ENCODE peak calls at places on chromosomes 4 and X, in four cellular contexts. R is GM23248, C is upper lobe of left lung, P is thoracic aorta. T is an unnamed sample.

GRCh38 chr4:86036729-86037128 is 323.1 kb downstream of the MAPK10 start:
- DNase-seq in R (no peak), C (no peak), P (no peak), T (no peak)

GRCh38 chrX:36609653-36610585 is 398.2 kb upstream of the FAM47C start:
- DNase-seq in R (no peak), C (no peak), P (no peak), T (no peak)

GRCh38 chr4:47882228-47882627 is 32.2 kb downstream of the NFXL1 start:
- DNase-seq in R (no peak), C (no peak), P (no peak), T (no peak)

GRCh38 chrX:107549504-107549903 is 78.8 kb upstream of the PRPS1 start:
- DNase-seq in R (no peak), C (no peak), P (no peak), T (no peak)

GRCh38 chrX:152958047-152958446 is 35.9 kb downstream of the PNMA5 start:
- DNase-seq in R (peak; percentile 7), C (no peak), P (no peak), T (no peak)

GRCh38 chr4:99033956-99034355 is 38.4 kb downstream of the METAP1 start:
- DNase-seq in R (no peak), C (no peak), P (no peak), T (no peak)

GRCh38 chr4:184275766-184276165 is 58.1 kb upstream of the ENPP6 start:
- DNase-seq in R (no peak), C (no peak), P (no peak), T (no peak)

GRCh38 chrX:41043950-41044349 is 41.3 kb upstream of the USP9X start:
- DNase-seq in R (peak; percentile 76), C (no peak), P (no peak), T (no peak)

GRCh38 chrX:123550829-123551228 is 182.0 kb downstream of the THOC2 start:
- DNase-seq in R (no peak), C (no peak), P (no peak), T (no peak)

GRCh38 chrX:131588995-131589394 is 45.1 kb downstream of the OR13H1 start:
- DNase-seq in R (no peak), C (no peak), P (no peak), T (no peak)

DNA sequence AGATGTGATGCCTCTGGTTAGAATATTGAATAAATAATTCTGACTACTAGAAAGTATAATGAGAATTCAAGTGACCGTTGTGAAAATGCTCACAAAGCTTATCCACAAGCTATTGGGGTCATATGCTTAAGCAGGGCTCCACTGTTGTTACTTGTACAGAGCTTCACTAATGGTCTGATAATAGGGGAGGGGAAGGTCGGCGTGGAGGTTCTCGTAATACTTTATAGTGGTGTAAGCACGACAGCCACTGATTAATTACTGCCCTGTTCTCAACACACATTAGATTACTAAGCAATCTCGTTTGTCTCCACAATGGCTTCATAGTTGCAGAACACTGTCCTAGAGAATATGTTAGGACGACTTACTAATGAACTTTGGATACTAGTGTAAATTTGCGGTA is 11.6 kb downstream of the UNC5C start:
- DNase-seq in R (no peak), C (no peak), P (no peak), T (no peak)
- H3K27ac ChIP-seq in R (no peak overlapping the region), C (peak overlapping the region; percentile 35), P (peak overlapping the region; percentile 61), T (peak overlapping the region; percentile 80)

GRCh38 chr4:145824469-145824868 is 114.2 kb downstream of the ZNF827 start:
- DNase-seq in R (no peak), C (no peak), P (no peak), T (no peak)

GRCh38 chr4:145825255-145825654 is 113.4 kb downstream of the ZNF827 start:
- DNase-seq in R (no peak), C (peak; percentile 36), P (no peak), T (no peak)

GRCh38 chr4:145820407-145820806 is 118.2 kb downstream of the ZNF827 start:
- DNase-seq in R (peak; percentile 52), C (no peak), P (no peak), T (no peak)

GRCh38 chr4:145821771-145822170 is 116.9 kb downstream of the ZNF827 start:
- DNase-seq in R (no peak), C (no peak), P (no peak), T (no peak)

DNA sequence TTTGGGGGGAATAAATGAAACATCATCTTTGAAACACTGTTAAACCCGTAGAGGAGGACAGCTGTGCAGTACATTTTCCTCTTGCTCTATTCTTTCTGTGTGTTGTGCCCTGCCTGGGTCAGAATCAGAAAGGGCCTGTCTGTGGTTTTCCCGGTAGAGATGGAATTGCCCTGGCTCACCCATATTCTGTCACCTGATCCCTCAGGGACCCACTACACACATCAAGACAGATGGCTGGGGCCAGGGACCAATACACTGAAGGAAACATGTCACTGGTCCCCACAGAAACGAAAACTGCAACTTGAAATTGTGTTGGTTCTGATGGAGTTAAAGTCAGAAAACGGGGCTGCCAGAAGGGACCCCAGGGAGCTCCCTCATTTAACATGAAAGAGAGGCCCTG is 114.9 kb downstream of the ZNF827 start:
- DNase-seq in R (no peak), C (no peak), P (no peak), T (no peak)
- H3K27ac ChIP-seq in R (no peak overlapping the region), C (no peak overlapping the region), P (no peak overlapping the region), T (no peak overlapping the region)

DNA sequence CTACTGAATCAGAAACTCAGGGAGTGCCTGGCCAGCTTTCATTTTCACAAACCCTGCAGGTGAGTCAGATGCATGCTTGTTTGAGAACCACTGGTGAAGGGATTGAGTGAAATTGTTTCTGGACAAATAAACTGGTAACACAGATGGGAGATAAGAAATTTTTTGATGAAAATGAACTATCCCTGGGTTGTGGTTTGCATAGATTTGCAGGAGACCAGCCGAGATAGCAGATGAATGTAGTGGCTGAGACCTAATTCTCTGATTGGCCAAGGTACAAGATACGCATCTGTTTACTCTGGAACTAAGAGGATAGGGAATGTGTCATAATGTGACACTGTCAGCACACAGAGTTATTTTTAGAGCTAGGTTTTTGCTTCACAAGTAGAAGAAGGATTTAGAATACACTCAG is 117.8 kb upstream of the NOCT start:
- DNase-seq in R (peak; percentile 87), C (no peak), P (no peak), T (no peak)
- H3K27ac ChIP-seq in R (peak overlapping the region; percentile 64), C (no peak overlapping the region), P (no peak overlapping the region), T (no peak overlapping the region)

GRCh38 chrX:148580016-148580415 is 79.6 kb downstream of the AFF2 start:
- DNase-seq in R (no peak), C (no peak), P (no peak), T (no peak)
- H3K27ac ChIP-seq in R (no peak overlapping the region), C (no peak overlapping the region), P (no peak overlapping the region), T (no peak overlapping the region)

GRCh38 chrX:119602701-119603255 is 3.4 kb downstream of the NKRF start:
- DNase-seq in R (no peak), C (no peak), P (no peak), T (no peak)
- H3K27ac ChIP-seq in R (no peak overlapping the region), C (no peak overlapping the region), P (no peak overlapping the region), T (no peak overlapping the region)

DNA sequence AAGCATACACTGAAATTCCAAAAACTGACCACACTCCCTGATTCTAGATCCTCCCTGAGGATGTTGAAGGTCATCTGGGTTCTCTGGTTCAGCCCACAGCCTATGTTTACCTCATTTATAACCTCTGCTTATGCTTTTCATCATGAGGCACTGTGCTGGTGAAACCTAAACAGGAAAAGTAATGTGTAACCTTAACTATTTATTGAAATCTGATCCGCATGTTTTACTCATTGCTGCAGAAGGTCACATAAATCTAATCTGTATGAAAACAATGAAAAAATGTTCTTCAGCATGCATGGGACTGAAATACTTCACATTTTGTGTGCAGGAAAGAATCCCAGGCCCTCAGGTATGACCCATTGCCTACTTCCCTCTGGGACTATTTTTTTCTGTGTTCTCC is 30.3 kb downstream of the UCHL1 start:
- DNase-seq in R (no peak), C (no peak), P (no peak), T (no peak)
- H3K27ac ChIP-seq in R (no peak overlapping the region), C (no peak overlapping the region), P (no peak overlapping the region), T (no peak overlapping the region)

GRCh38 chr4:73606465-73606974 is 13.7 kb downstream of the RASSF6 start:
- DNase-seq in R (no peak), C (no peak), P (no peak), T (no peak)
- H3K27ac ChIP-seq in R (no peak overlapping the region), C (no peak overlapping the region), P (no peak overlapping the region), T (no peak overlapping the region)

DNA sequence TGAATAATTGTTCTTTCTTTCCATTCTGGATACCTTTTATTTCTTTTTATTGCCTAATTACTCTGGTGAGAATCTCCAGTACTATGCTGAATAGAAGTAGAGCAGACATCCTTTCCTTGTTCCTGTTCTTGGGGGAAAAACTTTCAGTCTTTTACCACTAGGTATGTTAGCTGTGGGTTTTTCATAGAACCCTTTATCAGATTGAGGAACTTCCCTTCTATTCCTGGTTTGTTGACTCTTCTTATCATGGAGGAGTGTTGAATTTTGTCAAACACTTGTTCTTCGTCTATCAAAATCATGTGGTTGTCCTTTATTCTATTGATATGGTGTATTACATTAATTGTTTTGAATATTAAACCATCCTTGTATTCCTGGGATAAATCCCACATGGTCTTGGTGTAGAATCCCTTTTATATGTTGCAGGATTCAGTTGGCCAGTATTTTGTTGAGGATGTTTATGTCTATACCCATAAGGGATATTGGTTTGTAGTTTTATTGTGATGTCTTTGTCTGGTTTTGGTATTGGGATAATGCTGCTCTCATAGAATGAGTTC is 23.6 kb downstream of the SH3BP2 start:
- DNase-seq in R (no peak), C (no peak), P (no peak), T (no peak)
- H3K27ac ChIP-seq in R (no peak overlapping the region), C (no peak overlapping the region), P (no peak overlapping the region), T (no peak overlapping the region)

GRCh38 chr4:120755864-120756263 is 166.7 kb downstream of the PRDM5 start:
- DNase-seq in R (no peak), C (no peak), P (no peak), T (no peak)

GRCh38 chr4:120753854-120754253 is 168.7 kb downstream of the PRDM5 start:
- DNase-seq in R (no peak), C (no peak), P (no peak), T (no peak)

GRCh38 chr4:120749445-120750151 is 172.9 kb downstream of the PRDM5 start:
- DNase-seq in R (no peak), C (no peak), P (no peak), T (no peak)

GRCh38 chr4:120750152-120750525 is 172.4 kb downstream of the PRDM5 start:
- DNase-seq in R (no peak), C (no peak), P (no peak), T (no peak)

GRCh38 chr4:120754590-120754989 is 167.9 kb downstream of the PRDM5 start:
- DNase-seq in R (no peak), C (no peak), P (no peak), T (no peak)
- H3K27ac ChIP-seq in R (no peak overlapping the region), C (no peak overlapping the region), P (no peak overlapping the region), T (no peak overlapping the region)

GRCh38 chr4:71261001-71261400 is 77.8 kb upstream of the SLC4A4 start:
- DNase-seq in R (no peak), C (no peak), P (no peak), T (no peak)

GRCh38 chr4:71259911-71260331 is 78.9 kb upstream of the SLC4A4 start:
- DNase-seq in R (no peak), C (no peak), P (no peak), T (no peak)

GRCh38 chr4:71261633-71262121 is 77.1 kb upstream of the SLC4A4 start:
- DNase-seq in R (no peak), C (no peak), P (no peak), T (no peak)

GRCh38 chr4:71260544-71260943 is 78.3 kb upstream of the SLC4A4 start:
- DNase-seq in R (no peak), C (no peak), P (no peak), T (no peak)

DNA sequence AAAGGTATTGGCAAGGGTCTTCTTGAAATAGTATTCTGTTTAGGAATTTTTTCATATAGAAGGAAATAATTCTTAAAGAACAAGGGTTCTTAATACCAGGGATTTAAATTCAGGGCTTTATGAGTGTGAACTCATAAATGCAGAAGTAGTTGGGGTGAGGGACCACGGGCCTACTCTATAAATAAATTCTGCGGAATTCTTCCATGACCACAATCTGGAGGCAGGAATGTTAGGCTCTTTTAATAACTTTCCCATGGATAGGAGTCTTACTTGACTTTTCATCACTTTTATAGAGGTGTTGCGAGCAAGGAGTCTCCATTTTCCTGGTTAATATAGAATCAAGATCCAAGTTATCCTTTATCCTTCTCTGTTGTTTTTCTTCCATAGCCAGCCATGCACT is 76.7 kb upstream of the SLC4A4 start:
- DNase-seq in R (no peak), C (no peak), P (no peak), T (no peak)
- H3K27ac ChIP-seq in R (no peak overlapping the region), C (no peak overlapping the region), P (no peak overlapping the region), T (no peak overlapping the region)